ENCODE peak calls at places on chromosomes 2 and 18, in four cellular contexts. U, E, Y and R are unnamed samples.

GRCh38 chr2:226151157-226151556 is 648.5 kb downstream of the IRS1 start:
- DNase-seq in Y (no peak), U (no peak), E (no peak), R (no peak)

GRCh38 chr18:57789105-57789504 is 14.0 kb downstream of the ATP8B1 start:
- DNase-seq in E (no peak), U (no peak), Y (no peak), R (no peak)

GRCh38 chr2:229714736-229715541 is 584 bp upstream of the DNER start:
- DNase-seq in Y (peak), U (peak), E (peak), R (peak)

GRCh38 chr2:16617282-16618266 is 48.1 kb downstream of the CYRIA start:
- DNase-seq in Y (no peak), U (no peak), E (peak), R (no peak)

GRCh38 chr2:121721926-121722325 is 14.7 kb downstream of the NIFK start:
- DNase-seq in U (no peak), E (no peak), Y (no peak), R (no peak)

GRCh38 chr2:196410008-196410407 is 229.5 kb upstream of the CCDC150 start:
- DNase-seq in E (no peak), U (no peak), Y (no peak), R (no peak)

GRCh38 chr18:38847326-38847725 is 1281.7 kb upstream of the CELF4 start:
- DNase-seq in Y (no peak), E (no peak), U (no peak), R (no peak)

GRCh38 chr2:70959851-70960832 is 18.3 kb upstream of the ANKRD53 start:
- DNase-seq in E (peak), Y (no peak), U (no peak), R (no peak)

GRCh38 chr2:38116762-38117161 is 40.8 kb upstream of the CYP1B1 start:
- DNase-seq in U (no peak), Y (no peak), E (no peak), R (no peak)

GRCh38 chr18:6280344-6280743 is 134.4 kb downstream of the L3MBTL4 start:
- DNase-seq in U (no peak), E (no peak), Y (no peak), R (no peak)

GRCh38 chr2:70977605-70978205 is 725 bp upstream of the ANKRD53 start:
- DNase-seq in E (peak), U (no peak), Y (peak), R (no peak)

GRCh38 chr2:239498981-239499633 is 98.3 kb upstream of the HDAC4 start:
- DNase-seq in E (no peak), Y (no peak), U (no peak), R (no peak)

GRCh38 chr2:19911799-19912509 is 10.2 kb upstream of the TTC32 start:
- DNase-seq in E (no peak), Y (no peak), U (no peak), R (no peak)

GRCh38 chr2:45259144-45259543 is 249.9 kb upstream of the SIX2 start:
- DNase-seq in E (no peak), Y (peak), U (no peak), R (no peak)

GRCh38 chr2:40550085-40550484 is 98.2 kb upstream of the SLC8A1 start:
- DNase-seq in Y (no peak), E (no peak), U (no peak), R (no peak)

GRCh38 chr2:9108210-9108967 is 98.2 kb upstream of the ASAP2 start:
- DNase-seq in E (no peak), U (no peak), Y (no peak), R (no peak)

DNA sequence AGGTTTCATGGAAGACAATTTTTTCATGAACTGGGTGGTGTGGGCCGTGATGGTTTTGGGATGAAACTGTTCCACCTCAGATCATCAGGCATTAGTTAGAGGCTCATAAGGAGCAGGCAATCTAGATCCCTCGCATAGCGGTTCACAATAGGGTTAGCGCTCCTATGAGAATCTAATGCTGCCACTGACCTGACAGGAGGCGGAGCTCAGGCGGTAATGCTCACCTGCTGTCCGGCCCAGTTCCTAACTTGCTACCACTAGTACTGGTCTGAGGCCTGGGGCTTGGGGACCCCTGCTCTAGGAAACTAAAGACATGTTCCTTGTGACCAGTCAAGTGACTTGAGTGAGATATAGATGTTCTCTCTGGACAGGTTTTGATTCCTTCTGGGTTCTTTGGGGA is 49.2 kb downstream of the OXER1 start:
- DNase-seq in Y (no peak), U (no peak), E (no peak), R (no peak)
- TF ChIP-seq POLR2AphosphoS5 in Y (no peak), U (no peak), E (no peak), R (no peak)

DNA sequence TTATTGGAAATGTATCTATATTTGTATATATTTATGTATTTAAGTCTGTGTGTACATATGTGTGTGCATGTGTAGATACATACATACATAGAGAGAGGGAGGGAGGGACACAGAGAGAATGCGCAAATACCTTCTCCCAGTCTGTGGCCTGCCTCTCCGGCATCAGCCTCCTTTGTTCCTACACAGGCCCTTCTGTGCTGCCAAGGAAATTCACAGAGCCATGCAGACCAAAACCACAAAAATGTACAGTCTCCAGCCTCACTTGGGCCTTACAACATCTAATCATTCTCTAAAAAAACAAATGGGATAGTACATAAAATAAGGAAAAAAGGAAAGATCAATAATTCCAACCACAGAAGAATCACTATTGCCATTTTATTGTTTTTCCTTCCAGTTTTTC is 8.8 kb upstream of the CRACDL start:
- DNase-seq in Y (no peak), U (no peak), E (no peak), R (no peak)
- TF ChIP-seq TAF1 in Y (no peak), U (no peak), E (no peak), R (no peak)

GRCh38 chr2:168850846-168851245 is 39.4 kb downstream of the SPC25 start:
- DNase-seq in E (no peak), U (no peak), Y (no peak), R (no peak)

GRCh38 chr2:168852487-168852886 is 37.7 kb downstream of the SPC25 start:
- DNase-seq in E (no peak), U (no peak), Y (no peak), R (no peak)

GRCh38 chr2:168849610-168850009 is 40.6 kb downstream of the SPC25 start:
- DNase-seq in E (peak), U (no peak), Y (peak), R (no peak)

GRCh38 chr2:168853471-168853870 is 36.8 kb downstream of the SPC25 start:
- DNase-seq in Y (no peak), U (no peak), E (no peak), R (no peak)

DNA sequence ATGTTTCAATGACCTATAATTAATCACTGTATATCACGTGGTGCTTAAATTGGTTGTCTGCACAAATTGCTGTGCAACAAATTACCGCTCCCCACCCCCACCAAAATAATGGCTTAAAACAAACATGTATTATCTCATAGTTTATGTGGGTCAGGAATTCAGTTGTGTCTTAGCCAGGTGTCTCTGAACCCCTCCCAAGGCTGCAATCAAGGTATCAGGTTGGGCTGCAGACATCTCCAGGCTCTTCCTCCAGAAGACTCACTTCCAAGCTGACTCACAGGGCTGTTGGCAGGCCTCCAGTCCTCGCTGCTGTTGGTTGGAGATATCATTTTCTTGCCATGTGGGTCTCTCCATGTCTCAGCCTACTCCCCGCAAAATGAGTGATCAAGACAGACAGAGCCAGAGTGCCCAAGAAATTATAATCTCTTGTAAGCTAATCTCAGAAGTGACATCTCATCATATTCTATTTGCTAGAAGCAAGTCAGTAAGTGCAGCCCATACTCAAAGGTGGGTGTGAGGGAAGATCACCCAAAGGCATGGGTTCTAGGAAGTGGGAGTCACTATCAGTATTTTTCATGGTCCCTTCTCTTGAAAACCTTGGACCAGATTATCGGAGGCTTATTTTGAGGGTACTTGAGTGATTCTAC is 38.4 kb downstream of the SPC25 start:
- DNase-seq in E (no peak), U (no peak), Y (no peak), R (no peak)
- TF ChIP-seq POLR2AphosphoS5 in E (no peak), U (no peak), Y (no peak), R (no peak)

DNA sequence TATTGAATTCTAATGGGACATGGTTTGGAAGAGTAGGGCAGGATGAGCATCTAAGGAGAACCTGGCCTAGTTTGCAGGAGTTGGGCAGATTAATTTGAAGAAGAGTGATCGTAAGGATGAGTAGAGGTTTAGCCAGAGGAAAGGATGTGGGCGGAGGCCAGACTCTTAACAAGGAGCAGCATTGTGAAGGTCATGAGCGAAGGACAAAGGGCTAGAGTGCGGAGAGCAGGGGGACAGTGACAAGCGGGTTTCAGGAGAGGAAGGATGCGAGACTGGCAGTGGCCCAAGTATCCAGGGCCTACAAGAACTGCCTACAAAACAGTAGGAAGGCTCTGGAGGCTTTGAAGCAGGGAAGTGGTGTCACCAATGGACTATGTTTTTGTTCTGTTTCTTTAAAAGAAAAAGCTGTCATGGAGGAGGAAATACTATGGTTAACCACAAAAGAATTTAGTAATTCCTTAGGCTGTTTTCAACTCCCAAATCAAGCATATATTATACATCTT is 20.1 kb downstream of the SLC66A3 start:
- DNase-seq in U (no peak), Y (no peak), E (no peak), R (no peak)
- TF ChIP-seq TAF1 in U (no peak), Y (no peak), E (no peak), R (no peak)

DNA sequence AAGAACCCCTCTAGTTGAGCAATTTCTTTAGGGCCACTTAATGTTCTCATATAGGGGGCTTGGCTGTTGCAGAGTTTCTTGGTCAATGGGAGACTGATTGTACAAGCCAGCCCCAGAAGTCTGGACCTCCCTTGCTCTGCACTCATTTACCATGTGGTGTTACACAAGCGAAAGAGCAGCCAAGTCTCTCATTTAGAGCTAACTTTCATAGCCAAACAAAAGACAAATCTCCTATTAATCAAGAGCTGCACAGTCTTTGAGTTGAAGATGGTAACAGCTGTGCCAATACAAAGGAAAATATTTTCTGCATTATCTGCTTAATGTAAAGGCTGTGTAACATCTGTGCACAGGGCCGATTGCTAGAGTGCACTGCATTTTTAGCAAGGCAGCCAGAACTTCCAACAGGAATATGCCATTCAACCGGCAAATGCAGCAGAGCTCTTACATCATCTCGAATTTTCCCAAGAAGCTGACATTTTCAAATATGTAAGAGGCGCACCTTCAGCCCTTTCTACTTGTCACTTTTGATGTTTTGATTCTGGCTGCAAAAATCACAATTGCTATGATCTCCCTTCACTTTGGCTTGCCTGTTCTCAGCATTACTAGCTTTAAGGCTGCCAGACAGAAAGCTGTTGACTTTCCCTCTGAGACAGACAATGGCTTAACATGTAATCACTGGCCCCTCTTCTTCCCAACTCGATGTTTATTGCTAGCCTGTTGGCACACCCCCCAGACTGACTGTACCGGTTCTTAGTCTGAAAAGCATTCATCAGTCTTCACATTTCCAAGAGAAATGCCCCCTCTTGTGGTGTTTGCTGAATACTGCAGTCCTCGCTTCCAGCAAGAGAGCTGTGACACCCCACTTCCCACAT is 96.9 kb upstream of the TANK start:
- DNase-seq in U (peak), Y (peak), E (peak), R (no peak)
- TF ChIP-seq POLR2AphosphoS5 in U (no peak), Y (no peak), E (no peak), R (no peak)

DNA sequence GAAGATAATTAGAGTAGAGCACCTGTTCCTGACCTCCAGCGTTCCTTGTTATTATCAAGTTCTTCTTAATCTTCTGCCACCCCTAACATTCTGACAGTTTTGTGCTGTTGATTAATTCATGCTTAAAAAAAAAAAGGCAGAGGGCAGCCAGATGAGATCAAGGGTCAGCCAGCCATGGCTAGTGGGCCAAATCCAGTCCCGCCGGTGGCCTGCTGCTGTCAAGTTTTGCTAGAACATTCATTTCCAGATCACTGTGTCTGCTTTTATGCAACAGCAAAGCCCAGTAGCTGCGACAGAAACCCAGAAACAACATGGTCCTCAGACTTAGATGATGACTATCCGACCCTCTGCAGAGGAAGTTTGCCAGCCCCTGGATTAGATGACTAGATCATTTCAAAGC is 101.6 kb downstream of the RNF144A start:
- DNase-seq in U (no peak), E (peak), Y (no peak), R (no peak)
- TF ChIP-seq TAF1 in U (no peak), E (no peak), Y (no peak), R (no peak)

GRCh38 chr2:223054193-223054781 is 2.3 kb downstream of the KCNE4 start:
- DNase-seq in U (no peak), Y (no peak), E (no peak), R (no peak)
- TF ChIP-seq POLR2AphosphoS5 in U (no peak), Y (no peak), E (no peak), R (no peak)

DNA sequence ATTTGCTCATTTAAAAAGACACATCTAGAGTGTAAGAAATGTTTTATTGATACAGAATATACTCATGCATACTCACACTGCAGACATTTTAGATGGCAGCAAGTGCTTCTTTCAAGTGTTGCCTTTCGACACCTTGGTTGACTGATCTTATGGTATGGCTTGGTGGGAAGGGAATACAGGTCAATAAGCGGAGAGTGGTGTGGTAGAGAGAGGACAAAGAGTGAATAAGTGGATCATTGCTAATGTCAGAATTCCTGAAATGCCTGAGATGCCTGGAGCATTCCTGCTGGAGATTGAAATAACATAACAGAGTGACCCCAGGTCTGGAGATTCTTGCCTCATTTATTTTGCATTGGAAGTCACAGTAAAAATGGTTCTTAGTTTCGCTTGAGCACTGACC is 76.7 kb downstream of the RND3 start:
- DNase-seq in E (no peak), Y (peak), U (no peak), R (no peak)
- TF ChIP-seq TAF1 in E (no peak), Y (no peak), U (no peak), R (no peak)